ENCODE peak calls at places on chromosomes 11 and 22, in seven cellular contexts. One of them, this sample, is unnamed.

GRCh38 chr11:61153593-61154090 is 7.6 kb downstream of the VPS37C start:
- DNase-seq in hypothalamus: no peak
- DNase-seq in stimulated activated CD4-positive, alpha-beta T cell treated with anti-CD3 and anti-CD28 coated beads, Interleukin-4, amount 100 ng/mL, for 48 hours: no peak
- DNase-seq in LoVo: no peak
- DNase-seq in pancreas: no peak
- DNase-seq in neuronal stem cell: no peak
- DNase-seq in T-cell: no peak
- DNase-seq in this sample: no peak

GRCh38 chr11:820655-821512 is 2.2 kb downstream of the PNPLA2 start:
- DNase-seq in T-cell: no peak
- DNase-seq in neuronal stem cell: no peak
- DNase-seq in LoVo: peak; percentile 71
- DNase-seq in pancreas: peak; percentile 96
- DNase-seq in hypothalamus: no peak
- DNase-seq in stimulated activated CD4-positive, alpha-beta T cell treated with anti-CD3 and anti-CD28 coated beads, Interleukin-4, amount 100 ng/mL, for 48 hours: no peak
- DNase-seq in this sample: no peak

GRCh38 chr11:27610287-27610686 is 90.0 kb downstream of the BDNF start:
- DNase-seq in stimulated activated CD4-positive, alpha-beta T cell treated with anti-CD3 and anti-CD28 coated beads, Interleukin-4, amount 100 ng/mL, for 48 hours: no peak
- DNase-seq in pancreas: no peak
- DNase-seq in LoVo: no peak
- DNase-seq in neuronal stem cell: no peak
- DNase-seq in hypothalamus: no peak
- DNase-seq in T-cell: no peak
- DNase-seq in this sample: no peak

GRCh38 chr22:43429426-43429825 is 17.6 kb downstream of the MPPED1 start:
- DNase-seq in stimulated activated CD4-positive, alpha-beta T cell treated with anti-CD3 and anti-CD28 coated beads, Interleukin-4, amount 100 ng/mL, for 48 hours: no peak
- DNase-seq in T-cell: no peak
- DNase-seq in neuronal stem cell: no peak
- DNase-seq in hypothalamus: no peak
- DNase-seq in LoVo: no peak
- DNase-seq in pancreas: no peak
- DNase-seq in this sample: no peak

GRCh38 chr22:19636696-19637355 is 77.5 kb upstream of the SEPTIN5 start:
- DNase-seq in hypothalamus: no peak
- DNase-seq in stimulated activated CD4-positive, alpha-beta T cell treated with anti-CD3 and anti-CD28 coated beads, Interleukin-4, amount 100 ng/mL, for 48 hours: no peak
- DNase-seq in LoVo: no peak
- DNase-seq in neuronal stem cell: no peak
- DNase-seq in T-cell: no peak
- DNase-seq in pancreas: no peak
- DNase-seq in this sample: no peak

GRCh38 chr11:61369372-61370348 is 7.5 kb downstream of the TMEM138 start:
- DNase-seq in hypothalamus: no peak
- DNase-seq in T-cell: no peak
- DNase-seq in neuronal stem cell: no peak
- DNase-seq in LoVo: no peak
- DNase-seq in stimulated activated CD4-positive, alpha-beta T cell treated with anti-CD3 and anti-CD28 coated beads, Interleukin-4, amount 100 ng/mL, for 48 hours: no peak
- DNase-seq in pancreas: no peak
- DNase-seq in this sample: no peak

GRCh38 chr11:69510471-69511357 is 29.3 kb downstream of the LINC01488 start:
- DNase-seq in hypothalamus: no peak
- DNase-seq in T-cell: no peak
- DNase-seq in neuronal stem cell: no peak
- DNase-seq in stimulated activated CD4-positive, alpha-beta T cell treated with anti-CD3 and anti-CD28 coated beads, Interleukin-4, amount 100 ng/mL, for 48 hours: no peak
- DNase-seq in pancreas: peak; percentile 16
- DNase-seq in LoVo: peak; percentile 82
- DNase-seq in this sample: no peak

GRCh38 chr11:118597556-118597955 is 9.9 kb upstream of the PHLDB1 start:
- DNase-seq in hypothalamus: no peak
- DNase-seq in neuronal stem cell: no peak
- DNase-seq in LoVo: no peak
- DNase-seq in pancreas: no peak
- DNase-seq in T-cell: no peak
- DNase-seq in stimulated activated CD4-positive, alpha-beta T cell treated with anti-CD3 and anti-CD28 coated beads, Interleukin-4, amount 100 ng/mL, for 48 hours: no peak
- DNase-seq in this sample: no peak

GRCh38 chr11:96001037-96001436 is 77.1 kb upstream of the MTMR2 start:
- DNase-seq in stimulated activated CD4-positive, alpha-beta T cell treated with anti-CD3 and anti-CD28 coated beads, Interleukin-4, amount 100 ng/mL, for 48 hours: no peak
- DNase-seq in T-cell: no peak
- DNase-seq in hypothalamus: peak; percentile 60
- DNase-seq in pancreas: no peak
- DNase-seq in neuronal stem cell: no peak
- DNase-seq in LoVo: no peak
- DNase-seq in this sample: no peak

GRCh38 chr11:114440971-114441810 is 1.9 kb downstream of the REXO2 start:
- DNase-seq in stimulated activated CD4-positive, alpha-beta T cell treated with anti-CD3 and anti-CD28 coated beads, Interleukin-4, amount 100 ng/mL, for 48 hours: no peak
- DNase-seq in hypothalamus: no peak
- DNase-seq in LoVo: no peak
- DNase-seq in neuronal stem cell: no peak
- DNase-seq in pancreas: no peak
- DNase-seq in T-cell: no peak
- DNase-seq in this sample: peak; percentile 39

GRCh38 chr22:43440556-43440955 is 28.7 kb downstream of the MPPED1 start:
- DNase-seq in LoVo: no peak
- DNase-seq in T-cell: no peak
- DNase-seq in hypothalamus: no peak
- DNase-seq in stimulated activated CD4-positive, alpha-beta T cell treated with anti-CD3 and anti-CD28 coated beads, Interleukin-4, amount 100 ng/mL, for 48 hours: no peak
- DNase-seq in pancreas: no peak
- DNase-seq in neuronal stem cell: no peak
- DNase-seq in this sample: no peak

GRCh38 chr11:44967930-44968496 is 17.3 kb upstream of the TP53I11 start:
- DNase-seq in neuronal stem cell: no peak
- DNase-seq in hypothalamus: no peak
- DNase-seq in pancreas: peak; percentile 17
- DNase-seq in T-cell: no peak
- DNase-seq in stimulated activated CD4-positive, alpha-beta T cell treated with anti-CD3 and anti-CD28 coated beads, Interleukin-4, amount 100 ng/mL, for 48 hours: no peak
- DNase-seq in LoVo: no peak
- DNase-seq in this sample: no peak

GRCh38 chr11:60118333-60118732 is 29.9 kb downstream of the MS4A2 start:
- DNase-seq in stimulated activated CD4-positive, alpha-beta T cell treated with anti-CD3 and anti-CD28 coated beads, Interleukin-4, amount 100 ng/mL, for 48 hours: no peak
- DNase-seq in pancreas: no peak
- DNase-seq in neuronal stem cell: no peak
- DNase-seq in hypothalamus: no peak
- DNase-seq in T-cell: no peak
- DNase-seq in LoVo: no peak
- DNase-seq in this sample: peak; percentile 9

GRCh38 chr11:28793282-28793738 is 685.1 kb downstream of the METTL15 start:
- DNase-seq in LoVo: no peak
- DNase-seq in T-cell: no peak
- DNase-seq in pancreas: no peak
- DNase-seq in hypothalamus: no peak
- DNase-seq in stimulated activated CD4-positive, alpha-beta T cell treated with anti-CD3 and anti-CD28 coated beads, Interleukin-4, amount 100 ng/mL, for 48 hours: no peak
- DNase-seq in neuronal stem cell: no peak
- DNase-seq in this sample: no peak

GRCh38 chr11:111936045-111936400 is 1.1 kb upstream of the DIXDC1 start:
- DNase-seq in neuronal stem cell: no peak
- DNase-seq in T-cell: no peak
- DNase-seq in hypothalamus: no peak
- DNase-seq in stimulated activated CD4-positive, alpha-beta T cell treated with anti-CD3 and anti-CD28 coated beads, Interleukin-4, amount 100 ng/mL, for 48 hours: no peak
- DNase-seq in pancreas: no peak
- DNase-seq in LoVo: no peak
- DNase-seq in this sample: peak; percentile 64

GRCh38 chr22:23058063-23058462 is 12.3 kb upstream of the GNAZ start:
- DNase-seq in T-cell: no peak
- DNase-seq in stimulated activated CD4-positive, alpha-beta T cell treated with anti-CD3 and anti-CD28 coated beads, Interleukin-4, amount 100 ng/mL, for 48 hours: no peak
- DNase-seq in neuronal stem cell: no peak
- DNase-seq in hypothalamus: no peak
- DNase-seq in pancreas: no peak
- DNase-seq in LoVo: no peak
- DNase-seq in this sample: no peak

GRCh38 chr11:47152126-47152952 is 24.3 kb downstream of the ARFGAP2 start:
- DNase-seq in stimulated activated CD4-positive, alpha-beta T cell treated with anti-CD3 and anti-CD28 coated beads, Interleukin-4, amount 100 ng/mL, for 48 hours: no peak
- DNase-seq in T-cell: no peak
- DNase-seq in hypothalamus: no peak
- DNase-seq in neuronal stem cell: no peak
- DNase-seq in LoVo: no peak
- DNase-seq in pancreas: no peak
- DNase-seq in this sample: no peak

GRCh38 chr22:40044870-40045834 is 50.4 kb downstream of the FAM83F start:
- DNase-seq in T-cell: peak; percentile 67
- DNase-seq in neuronal stem cell: peak; percentile 43
- DNase-seq in LoVo: peak; percentile 34
- DNase-seq in pancreas: peak; percentile 88
- DNase-seq in hypothalamus: peak; percentile 28
- DNase-seq in stimulated activated CD4-positive, alpha-beta T cell treated with anti-CD3 and anti-CD28 coated beads, Interleukin-4, amount 100 ng/mL, for 48 hours: peak; percentile 58
- DNase-seq in this sample: peak; percentile 48

GRCh38 chr11:70525466-70525865 is 127.1 kb downstream of the CTTN start:
- DNase-seq in T-cell: no peak
- DNase-seq in pancreas: peak; percentile 21
- DNase-seq in LoVo: no peak
- DNase-seq in hypothalamus: no peak
- DNase-seq in stimulated activated CD4-positive, alpha-beta T cell treated with anti-CD3 and anti-CD28 coated beads, Interleukin-4, amount 100 ng/mL, for 48 hours: no peak
- DNase-seq in neuronal stem cell: no peak
- DNase-seq in this sample: no peak

GRCh38 chr11:44094260-44094868 is 1.1 kb upstream of the EXT2 start:
- DNase-seq in hypothalamus: peak; percentile 68
- DNase-seq in stimulated activated CD4-positive, alpha-beta T cell treated with anti-CD3 and anti-CD28 coated beads, Interleukin-4, amount 100 ng/mL, for 48 hours: peak; percentile 72
- DNase-seq in T-cell: peak; percentile 69
- DNase-seq in neuronal stem cell: peak; percentile 84
- DNase-seq in pancreas: no peak
- DNase-seq in LoVo: peak; percentile 83
- DNase-seq in this sample: peak; percentile 91

GRCh38 chr22:49760280-49760629 is 67.4 kb downstream of the BRD1 start:
- DNase-seq in LoVo: no peak
- DNase-seq in hypothalamus: no peak
- DNase-seq in stimulated activated CD4-positive, alpha-beta T cell treated with anti-CD3 and anti-CD28 coated beads, Interleukin-4, amount 100 ng/mL, for 48 hours: no peak
- DNase-seq in pancreas: no peak
- DNase-seq in neuronal stem cell: no peak
- DNase-seq in T-cell: no peak
- DNase-seq in this sample: no peak

GRCh38 chr11:35932641-35933571 is 11.0 kb upstream of the LDLRAD3 start:
- DNase-seq in neuronal stem cell: no peak
- DNase-seq in hypothalamus: no peak
- DNase-seq in T-cell: no peak
- DNase-seq in LoVo: no peak
- DNase-seq in pancreas: no peak
- DNase-seq in stimulated activated CD4-positive, alpha-beta T cell treated with anti-CD3 and anti-CD28 coated beads, Interleukin-4, amount 100 ng/mL, for 48 hours: no peak
- DNase-seq in this sample: no peak

GRCh38 chr11:73402834-73403185 is 26.6 kb downstream of the RELT start:
- DNase-seq in neuronal stem cell: no peak
- DNase-seq in pancreas: no peak
- DNase-seq in stimulated activated CD4-positive, alpha-beta T cell treated with anti-CD3 and anti-CD28 coated beads, Interleukin-4, amount 100 ng/mL, for 48 hours: no peak
- DNase-seq in hypothalamus: no peak
- DNase-seq in T-cell: no peak
- DNase-seq in LoVo: no peak
- DNase-seq in this sample: peak; percentile 58

This sample was measured in NCI-H82.